ENCODE peak calls at places on chromosomes 11 and 22, in four cellular contexts. Y, I, J and Z are unnamed samples.

GRCh38 chr11:39678996-39679395 is 1780.5 kb downstream of the LRRC4C start:
- DNase-seq in J (no peak), I (peak), Y (no peak), Z (peak)

GRCh38 chr22:49869855-49870712 is 16.4 kb downstream of the ZBED4 start:
- DNase-seq in Y (no peak), J (no peak), I (no peak), Z (no peak)

GRCh38 chr11:110463153-110463552 is 33.4 kb downstream of the FDX1 start:
- DNase-seq in I (peak), J (peak), Y (peak), Z (no peak)

GRCh38 chr22:41951898-41952474 is at the start of gene SMIM45:
- DNase-seq in I (no peak), Y (no peak), J (no peak), Z (no peak)

GRCh38 chr11:130181295-130182272 is 22.0 kb downstream of the ST14 start:
- DNase-seq in J (peak), I (peak), Y (no peak), Z (peak)

GRCh38 chr11:116913000-116913399 is 75.6 kb upstream of the APOA1 start:
- DNase-seq in J (peak), Y (no peak), I (peak), Z (peak)

GRCh38 chr11:19241260-19242183 is 777 bp upstream of the E2F8 start:
- DNase-seq in Y (peak), I (no peak), J (peak), Z (no peak)

GRCh38 chr22:48576333-48577013 is 1251.2 kb downstream of the BRD1 start:
- DNase-seq in I (no peak), Y (peak), J (peak), Z (no peak)

GRCh38 chr11:11703885-11704284 is 82.1 kb upstream of the GALNT18 start:
- DNase-seq in J (no peak), Y (no peak), I (no peak), Z (no peak)

GRCh38 chr11:6006395-6006794 is 351 bp downstream of the OR56A4 start:
- DNase-seq in J (peak), Y (no peak), I (peak), Z (no peak)

GRCh38 chr22:47395481-47395880 is 633.0 kb downstream of the TBC1D22A start:
- DNase-seq in J (no peak), Y (no peak), I (no peak), Z (no peak)

GRCh38 chr11:20596629-20597129 is 2.7 kb upstream of the SLC6A5 start:
- DNase-seq in J (no peak), I (peak), Y (no peak), Z (no peak)

GRCh38 chr22:26304730-26305129 is 124.3 kb upstream of the ASPHD2 start:
- DNase-seq in J (no peak), Y (no peak), I (no peak), Z (no peak)

GRCh38 chr22:29011868-29012428 is 49.7 kb downstream of the C22orf31 start:
- DNase-seq in J (no peak), I (no peak), Y (no peak), Z (no peak)

GRCh38 chr11:113313601-113314000 is 782 bp upstream of the TTC12 start:
- DNase-seq in I (peak), Y (no peak), J (peak), Z (no peak)

GRCh38 chr11:122715883-122716282 is 60.4 kb downstream of the UBASH3B start:
- DNase-seq in I (no peak), Y (no peak), J (no peak), Z (no peak)

GRCh38 chr11:113876074-113876797 is 864 bp upstream of the USP28 start:
- DNase-seq in I (no peak), Y (no peak), J (no peak), Z (no peak)

GRCh38 chr22:38982008-38982927 is at the start of gene APOBEC3B:
- DNase-seq in I (peak), J (peak), Y (peak), Z (peak)

GRCh38 chr11:86658534-86658933 is 13.9 kb downstream of the ME3 start:
- DNase-seq in I (no peak), J (no peak), Y (no peak), Z (no peak)

GRCh38 chr11:11533751-11534150 is 88.1 kb downstream of the GALNT18 start:
- DNase-seq in I (no peak), J (no peak), Y (no peak), Z (no peak)

GRCh38 chr11:96234866-96235441 is 108.0 kb downstream of the MAML2 start:
- DNase-seq in J (no peak), I (no peak), Y (no peak), Z (no peak)

GRCh38 chr22:30181459-30182353 is 64.9 kb downstream of the LIF start:
- DNase-seq in I (no peak), Y (no peak), J (no peak), Z (no peak)

GRCh38 chr11:19714093-19714386 is 1.4 kb downstream of the NAV2 start:
- DNase-seq in Y (no peak), I (no peak), J (peak), Z (no peak)

GRCh38 chr11:6303657-6304056 is 16.6 kb downstream of the CAVIN3 start:
- DNase-seq in J (peak), I (no peak), Y (no peak), Z (no peak)

GRCh38 chr11:13502492-13502891 is 6.7 kb upstream of the PTH start:
- DNase-seq in Y (no peak), J (no peak), I (no peak), Z (no peak)

GRCh38 chr11:74255741-74256369 is 55.6 kb downstream of the P4HA3 start:
- DNase-seq in Y (peak), I (peak), J (peak), Z (no peak)

GRCh38 chr11:132549001-132549400 is 983.3 kb downstream of the OPCML start:
- DNase-seq in I (no peak), Y (no peak), J (no peak), Z (no peak)

GRCh38 chr11:10453261-10453660 is 1.8 kb upstream of the AMPD3 start:
- DNase-seq in Y (no peak), I (peak), J (no peak), Z (no peak)

GRCh38 chr11:26828291-26828690 is 106.4 kb upstream of the SLC5A12 start:
- DNase-seq in J (peak), I (no peak), Y (no peak), Z (no peak)

GRCh38 chr22:43092085-43092484 is 2.9 kb upstream of the TTLL1 start:
- DNase-seq in J (no peak), Y (no peak), I (no peak), Z (no peak)

GRCh38 chr11:128599729-128600128 is 12.4 kb upstream of the ETS1 start:
- DNase-seq in I (peak), Y (no peak), J (no peak), Z (no peak)

GRCh38 chr22:49268924-49269323 is 558.7 kb downstream of the BRD1 start:
- DNase-seq in Y (no peak), I (no peak), J (no peak), Z (no peak)